ENCODE peak calls at places on chromosomes 13 and 19, in nine cellular contexts. Y is choroid plexus epithelial cell; F is activated CD8-positive, alpha-beta memory T cell treated with anti-CD3 and anti-CD28 coated beads for 1 hour; V is lung; O is NCI-H1436; D is mesenteric fat pad; E is A549; K is stimulated activated CD4-positive, alpha-beta T cell treated with anti-CD3 and anti-CD28 coated beads, TNF-alpha, amount 100 ng/mL, for 48 hours; I is ascending aorta. G is an unnamed sample.

GRCh38 chr19:14889994-14890393 is 4.1 kb upstream of the OR7A17 start:
- DNase-seq in Y (no peak), F (no peak), V (no peak), O (no peak), D (no peak), E (no peak), K (no peak), I (no peak), G (no peak)

GRCh38 chr19:21593934-21594844 is 88.8 kb downstream of the ZNF429 start:
- DNase-seq in Y (no peak), F (no peak), V (peak; percentile 54), O (no peak), D (no peak), E (no peak), K (no peak), I (no peak), G (no peak)

GRCh38 chr13:101627556-101627943 is 175.1 kb downstream of the ITGBL1 start:
- DNase-seq in Y (no peak), F (no peak), V (no peak), O (no peak), D (no peak), E (no peak), K (no peak), I (no peak), G (peak; percentile 96)

GRCh38 chr13:49858183-49858856 is 65.8 kb upstream of the KPNA3 start:
- DNase-seq in Y (peak; percentile 98), F (no peak), V (peak; percentile 49), O (no peak), D (no peak), E (peak; percentile 67), K (no peak), I (no peak), G (no peak)

GRCh38 chr19:40392894-40393517 is 3.0 kb upstream of the HIPK4 start:
- DNase-seq in Y (peak; percentile 14), F (no peak), V (peak; percentile 50), O (no peak), D (no peak), E (peak; percentile 81), K (no peak), I (no peak), G (no peak)

GRCh38 chr19:48741222-48741999 is 1.0 kb upstream of the RASIP1 start:
- DNase-seq in Y (no peak), F (no peak), V (no peak), O (no peak), D (no peak), E (peak; percentile 66), K (no peak), I (no peak), G (no peak)

GRCh38 chr13:111282425-111282824 is 38.0 kb upstream of the TEX29 start:
- DNase-seq in Y (peak; percentile 12), F (no peak), V (no peak), O (peak; percentile 5), D (no peak), E (no peak), K (no peak), I (no peak), G (no peak)

GRCh38 chr19:35076026-35076370 is 34.5 kb downstream of the HPN start:
- DNase-seq in Y (no peak), F (no peak), V (no peak), O (no peak), D (no peak), E (no peak), K (no peak), I (no peak), G (no peak)

GRCh38 chr19:40223135-40223822 is 3.2 kb downstream of the CCNP start:
- DNase-seq in Y (no peak), F (no peak), V (no peak), O (no peak), D (no peak), E (no peak), K (no peak), I (no peak), G (no peak)

GRCh38 chr13:60583911-60584753 is 187.1 kb downstream of the TDRD3 start:
- DNase-seq in Y (peak; percentile 93), F (no peak), V (no peak), O (no peak), D (no peak), E (no peak), K (no peak), I (no peak), G (no peak)

GRCh38 chr13:23288564-23288963 is 107.8 kb downstream of the SGCG start:
- DNase-seq in Y (no peak), F (no peak), V (no peak), O (no peak), D (no peak), E (no peak), K (no peak), I (no peak), G (no peak)

GRCh38 chr19:53102701-53103140 is 501 bp downstream of the ZNF160 start:
- DNase-seq in Y (peak; percentile 60), F (peak; percentile 2), V (no peak), O (no peak), D (no peak), E (no peak), K (peak; percentile 13), I (no peak), G (peak; percentile 28)

GRCh38 chr19:54616840-54617560 is 13.3 kb upstream of the LILRB1 start:
- DNase-seq in Y (no peak), F (no peak), V (no peak), O (no peak), D (no peak), E (no peak), K (no peak), I (no peak), G (no peak)

GRCh38 chr19:48817585-48818124 is 6.8 kb upstream of the BCAT2 start:
- DNase-seq in Y (no peak), F (no peak), V (no peak), O (no peak), D (no peak), E (no peak), K (no peak), I (no peak), G (no peak)

GRCh38 chr13:33228645-33229445 is 56.7 kb downstream of the STARD13 start:
- DNase-seq in Y (peak; percentile 72), F (no peak), V (no peak), O (peak; percentile 19), D (no peak), E (peak; percentile 28), K (no peak), I (no peak), G (peak; percentile 10)

GRCh38 chr19:16057062-16057461 is 19.2 kb upstream of the TPM4 start:
- DNase-seq in Y (no peak), F (no peak), V (no peak), O (no peak), D (no peak), E (no peak), K (no peak), I (no peak), G (no peak)

GRCh38 chr13:51584731-51585191 is 499 bp downstream of the WDFY2 start:
- DNase-seq in Y (peak; percentile 61), F (peak; percentile 49), V (peak; percentile 63), O (peak; percentile 22), D (peak; percentile 91), E (peak; percentile 17), K (peak; percentile 43), I (no peak), G (peak; percentile 44)

GRCh38 chr19:28706693-28707092 is 506.3 kb downstream of the UQCRFS1 start:
- DNase-seq in Y (peak; percentile 9), F (no peak), V (no peak), O (no peak), D (no peak), E (no peak), K (no peak), I (no peak), G (no peak)

GRCh38 chr19:46732172-46732938 is 13.5 kb upstream of the FKRP start:
- DNase-seq in Y (no peak), F (no peak), V (no peak), O (no peak), D (no peak), E (no peak), K (no peak), I (no peak), G (no peak)

GRCh38 chr13:95267662-95268369 is 33.4 kb downstream of the ABCC4 start:
- DNase-seq in Y (peak; percentile 93), F (no peak), V (no peak), O (no peak), D (no peak), E (peak; percentile 76), K (no peak), I (no peak), G (no peak)

GRCh38 chr13:35014606-35015005 is 72.5 kb downstream of the NBEA start:
- DNase-seq in Y (no peak), F (no peak), V (no peak), O (no peak), D (no peak), E (no peak), K (no peak), I (no peak), G (no peak)

GRCh38 chr19:1105217-1105872 is 1.6 kb downstream of the GPX4 start:
- DNase-seq in Y (no peak), F (no peak), V (no peak), O (no peak), D (no peak), E (no peak), K (no peak), I (no peak), G (no peak)

GRCh38 chr13:107553838-107554237 is 661.5 kb downstream of the LIG4 start:
- DNase-seq in Y (peak; percentile 39), F (no peak), V (no peak), O (no peak), D (no peak), E (no peak), K (no peak), I (no peak), G (no peak)

GRCh38 chr19:6738726-6739389 is 622 bp upstream of the TRIP10 start:
- DNase-seq in Y (no peak), F (peak; percentile 11), V (peak; percentile 32), O (no peak), D (no peak), E (no peak), K (no peak), I (no peak), G (no peak)

GRCh38 chr19:35122687-35123551 is 7.3 kb downstream of the FXYD3 start:
- DNase-seq in Y (no peak), F (no peak), V (no peak), O (no peak), D (no peak), E (no peak), K (no peak), I (no peak), G (no peak)

GRCh38 chr13:104773775-104774174 is 1707.6 kb upstream of the SLC10A2 start:
- DNase-seq in Y (peak; percentile 82), F (no peak), V (no peak), O (peak; percentile 50), D (no peak), E (peak; percentile 1), K (no peak), I (no peak), G (no peak)

GRCh38 chr19:10332965-10333757 is at the start of gene RAVER1:
- DNase-seq in Y (peak; percentile 99), F (peak; percentile 96), V (peak; percentile 98), O (peak; percentile 98), D (peak; percentile 99), E (peak; percentile 88), K (peak; percentile 97), I (peak; percentile 86), G (peak; percentile 94)

GRCh38 chr13:110396913-110397379 is 89.9 kb downstream of the COL4A2 start:
- DNase-seq in Y (peak; percentile 100), F (no peak), V (peak; percentile 75), O (no peak), D (no peak), E (no peak), K (no peak), I (peak; percentile 93), G (no peak)

GRCh38 chr19:50322234-50322633 is 6.9 kb downstream of the KCNC3 start:
- DNase-seq in Y (no peak), F (no peak), V (no peak), O (no peak), D (no peak), E (no peak), K (no peak), I (no peak), G (no peak)

G was measured in DMS79 treated with DMSO at 0.1 percent for 48 hours.